ENCODE peak calls at places on chromosomes 6 and 20, in five cellular contexts. D, X, L, K and U are unnamed samples.

GRCh38 chr6:28218312-28219248 is 6.5 kb upstream of the ZSCAN9 start:
- DNase-seq in K (no peak), D (peak; percentile 67), L (no peak), X (peak; percentile 46), U (peak; percentile 58)

GRCh38 chr6:27604986-27605385 is 132.1 kb upstream of the ZNF184 start:
- DNase-seq in L (no peak), K (no peak), D (no peak), X (no peak), U (peak; percentile 39)

GRCh38 chr20:50265245-50265946 is 74.8 kb downstream of the CEBPB start:
- DNase-seq in L (no peak), K (no peak), D (no peak), X (no peak), U (no peak)

GRCh38 chr6:16163535-16164300 is 34.8 kb downstream of the MYLIP start:
- DNase-seq in D (peak; percentile 47), K (peak; percentile 30), X (no peak), L (no peak), U (peak; percentile 20)

GRCh38 chr6:6166064-6166463 is 154.4 kb downstream of the F13A1 start:
- DNase-seq in K (no peak), D (no peak), X (no peak), L (no peak), U (no peak)

GRCh38 chr6:35062676-35063574 is 78.2 kb downstream of the TCP11 start:
- DNase-seq in K (no peak), X (no peak), D (no peak), L (no peak), U (no peak)

GRCh38 chr20:53003420-53003819 is 31.3 kb downstream of the TSHZ2 start:
- DNase-seq in D (peak; percentile 27), K (no peak), L (no peak), X (no peak), U (no peak)

GRCh38 chr6:105310371-105310770 is 92.5 kb downstream of the PREP start:
- DNase-seq in K (no peak), D (no peak), X (no peak), L (no peak), U (no peak)

GRCh38 chr6:33410711-33411631 is at the start of gene PHF1:
- DNase-seq in L (no peak), X (peak; percentile 56), K (peak; percentile 94), D (peak; percentile 86), U (peak; percentile 82)

GRCh38 chr6:122405417-122405816 is 6.0 kb downstream of the HSF2 start:
- DNase-seq in D (peak; percentile 17), X (no peak), L (no peak), K (no peak), U (no peak)

GRCh38 chr6:111834356-111834755 is 38.9 kb downstream of the FYN start:
- DNase-seq in D (no peak), K (no peak), L (no peak), X (no peak), U (no peak)

GRCh38 chr6:83985308-83985713 is 48.3 kb upstream of the MRAP2 start:
- DNase-seq in K (no peak), D (no peak), X (no peak), L (no peak), U (no peak)

GRCh38 chr20:56776345-56776744 is 147.2 kb downstream of the TFAP2C start:
- DNase-seq in X (no peak), D (no peak), K (no peak), L (no peak), U (no peak)

GRCh38 chr6:148565931-148566663 is 180.7 kb upstream of the UST start:
- DNase-seq in L (no peak), X (no peak), K (peak; percentile 34), D (peak; percentile 97), U (peak; percentile 73)

GRCh38 chr6:44028767-44029166 is 98.5 kb downstream of the MRPL14 start:
- DNase-seq in L (no peak), D (peak; percentile 56), K (no peak), X (no peak), U (peak; percentile 66)

DNA sequence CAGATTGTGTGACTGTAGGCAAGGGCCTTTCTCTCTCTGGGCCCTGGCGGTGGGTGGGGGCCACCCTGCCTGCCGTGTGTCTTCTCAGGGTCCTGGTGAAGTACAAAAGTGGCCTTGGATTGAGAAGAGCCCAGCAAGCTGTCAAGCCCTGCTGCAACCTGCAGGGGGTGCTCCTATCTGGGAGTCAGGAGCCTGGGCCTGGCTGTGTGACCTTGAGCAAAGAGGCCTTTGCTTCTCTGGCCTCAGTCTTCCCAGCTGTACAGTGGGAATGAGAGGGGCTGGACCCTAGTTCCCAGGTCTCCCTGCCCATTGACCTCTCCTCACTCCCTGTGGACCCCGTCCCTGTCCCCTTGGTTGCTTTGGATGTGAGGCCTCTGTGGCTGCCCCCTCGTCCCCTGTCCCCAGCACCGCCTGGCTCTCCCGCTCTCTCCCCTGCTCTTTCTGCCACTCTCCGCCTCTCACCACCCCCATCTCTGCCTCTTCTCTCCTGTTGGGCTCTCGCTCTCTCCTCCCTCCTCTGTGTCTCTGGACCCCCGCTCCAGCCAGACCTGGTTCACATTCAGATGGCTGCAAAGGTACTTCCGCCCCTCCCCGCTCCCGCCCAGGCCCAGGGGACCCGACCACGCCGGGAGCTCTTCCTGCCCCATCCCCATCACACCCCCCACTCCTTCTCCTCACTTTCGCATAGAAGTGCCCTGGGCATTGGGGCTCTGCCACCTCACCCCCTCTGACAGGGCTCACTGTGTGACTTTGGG is 46.7 kb downstream of the SRC start:
- DNase-seq in K (no peak), L (peak; percentile 60), D (peak; percentile 30), X (no peak), U (no peak)
- TF ChIP-seq CTCF in K (no peak), L (peak; percentile 76), D (peak; percentile 29), X (peak; percentile 35), U (peak; percentile 24)

GRCh38 chr20:21615617-21616080 is 89.8 kb upstream of the PAX1 start:
- DNase-seq in K (peak; percentile 73), D (peak; percentile 50), L (peak; percentile 71), X (peak; percentile 73), U (peak; percentile 61)
- TF ChIP-seq CTCF in K (peak; percentile 91), D (peak; percentile 70), L (peak; percentile 94), X (peak; percentile 84), U (peak; percentile 83)

GRCh38 chr20:63121246-63121645 is 94.7 kb downstream of the YTHDF1 start:
- DNase-seq in D (no peak), K (no peak), L (no peak), X (no peak), U (no peak)
- TF ChIP-seq CTCF in D (no peak), K (no peak), L (no peak), X (no peak), U (no peak)

DNA sequence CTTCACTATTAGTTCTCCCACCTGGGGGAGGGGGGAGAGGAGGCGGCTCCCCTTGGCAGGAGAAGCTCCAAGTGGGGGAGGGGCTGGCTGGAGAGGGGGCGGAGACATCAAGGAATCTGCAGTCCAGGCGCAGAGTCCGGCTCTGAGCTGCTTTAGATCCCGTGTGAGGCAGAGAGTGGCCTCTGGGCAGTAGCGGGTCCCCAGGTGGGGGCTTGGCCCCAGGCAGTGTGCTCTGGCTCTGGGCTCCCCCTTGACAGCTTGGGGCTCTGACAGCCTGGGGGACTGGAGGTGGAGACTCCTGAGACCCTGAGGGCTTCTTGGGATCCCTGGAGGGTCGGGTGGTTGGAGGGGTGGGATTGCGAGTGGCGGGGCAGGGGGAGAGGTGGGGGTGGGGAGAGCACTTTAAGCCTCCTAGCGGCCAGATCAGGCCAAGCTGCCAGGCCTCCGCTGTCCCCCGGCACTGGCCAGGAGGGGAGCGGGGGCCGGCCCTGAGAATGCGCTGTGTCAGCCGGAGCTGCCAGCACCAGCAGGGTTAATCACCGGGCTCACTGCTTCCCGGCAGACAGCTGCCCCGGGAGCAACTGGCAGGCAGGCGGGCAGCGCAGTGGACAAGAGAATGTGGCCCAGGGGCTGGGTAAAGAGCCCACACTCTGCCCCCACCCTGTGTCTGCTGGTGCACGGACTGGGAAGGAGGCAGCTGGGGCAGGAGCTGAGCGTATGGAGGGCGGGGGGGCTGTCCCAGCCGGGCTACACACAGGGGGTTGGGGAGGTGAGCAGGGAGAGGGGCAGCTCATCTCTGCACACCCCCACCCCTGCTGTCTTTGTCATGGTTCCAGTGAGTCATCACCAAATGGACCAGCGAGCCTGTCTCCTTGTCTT is 1.8 kb upstream of the LAMA5 start:
- DNase-seq in K (peak; percentile 84), D (peak; percentile 51), X (no peak), L (no peak), U (peak; percentile 76)
- TF ChIP-seq CTCF in K (peak; percentile 59), D (peak; percentile 19), X (peak; percentile 29), L (peak; percentile 42), U (peak; percentile 30)

DNA sequence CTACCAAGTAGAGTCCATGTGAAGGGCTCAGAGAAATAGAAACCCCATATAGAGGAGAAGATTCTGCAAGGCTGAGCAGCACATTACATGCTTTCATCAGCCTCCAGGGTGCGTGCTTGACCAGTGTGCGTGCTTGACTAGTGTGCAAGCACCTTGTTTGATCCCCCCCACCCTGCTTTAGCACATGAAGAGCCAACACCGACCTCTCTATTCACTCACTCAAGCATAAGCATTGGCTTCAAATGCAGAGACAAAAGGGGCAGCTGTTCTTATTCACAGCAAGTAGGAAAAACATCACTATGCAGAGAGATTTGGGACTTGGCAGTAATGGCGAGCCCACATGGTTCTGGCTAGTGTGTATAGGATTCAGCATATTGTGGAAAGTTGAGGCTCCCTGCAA is 278.7 kb upstream of the RNF217 start:
- DNase-seq in K (no peak), X (no peak), L (peak; percentile 43), D (no peak), U (no peak)
- TF ChIP-seq CTCF in K (no peak), X (no peak), L (peak; percentile 40), D (no peak), U (no peak)

GRCh38 chr20:34829191-34829590 is 3.7 kb upstream of the NCOA6 start:
- DNase-seq in L (peak; percentile 21), X (no peak), D (no peak), K (no peak), U (no peak)

GRCh38 chr20:34834459-34834893 is 9.0 kb upstream of the NCOA6 start:
- DNase-seq in K (peak; percentile 64), L (peak; percentile 67), X (peak; percentile 46), D (peak; percentile 62), U (peak; percentile 46)
- TF ChIP-seq CTCF in K (peak; percentile 61), L (peak; percentile 78), X (peak; percentile 67), D (peak; percentile 31), U (peak; percentile 42)

GRCh38 chr20:22303523-22303922 is 280.8 kb downstream of the FOXA2 start:
- DNase-seq in L (no peak), K (no peak), D (no peak), X (peak; percentile 53), U (peak; percentile 27)
- TF ChIP-seq CTCF in L (peak; percentile 45), K (peak; percentile 19), D (no peak), X (peak; percentile 44), U (no peak)

DNA sequence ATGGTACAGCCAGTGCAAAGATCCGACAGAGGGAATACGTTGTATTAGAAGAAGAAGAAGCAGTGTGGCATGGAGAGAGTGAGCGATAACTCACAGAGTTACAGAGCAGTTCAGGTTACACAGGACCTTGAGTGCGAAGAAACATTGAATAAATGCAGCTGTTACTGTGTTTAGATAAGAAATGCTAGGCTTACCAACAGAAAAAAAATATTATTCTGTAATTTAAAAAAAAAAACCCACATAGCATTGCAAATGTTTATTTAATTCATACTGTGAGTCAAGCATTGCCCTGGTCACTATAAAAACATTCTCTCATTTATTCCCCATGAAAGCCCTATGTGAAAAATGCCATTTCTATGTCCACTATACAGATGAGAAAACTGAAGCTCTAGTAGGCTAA is 373.4 kb upstream of the EPHA7 start:
- DNase-seq in D (peak; percentile 27), L (no peak), X (no peak), K (no peak), U (no peak)
- TF ChIP-seq CTCF in D (no peak), L (no peak), X (no peak), K (no peak), U (no peak)

GRCh38 chr6:157688960-157689599 is 134.0 kb upstream of the SNX9 start:
- DNase-seq in L (no peak), D (peak; percentile 29), X (peak; percentile 29), K (no peak), U (peak; percentile 23)
- TF ChIP-seq CTCF in L (no peak), D (no peak), X (no peak), K (no peak), U (no peak)

GRCh38 chr6:1336246-1336843 is 24.4 kb downstream of the FOXQ1 start:
- DNase-seq in X (no peak), K (peak; percentile 76), D (no peak), L (no peak), U (peak; percentile 82)
- TF ChIP-seq CTCF in X (peak; percentile 69), K (peak; percentile 27), D (no peak), L (peak; percentile 11), U (peak; percentile 61)